ENCODE peak calls at places on chromosome 1, in seven cellular contexts. E, Q, S, K, I, J and H are unnamed samples.

GRCh38 chr1:94142022-94142421 is 21.1 kb upstream of the ABCA4 start:
- DNase-seq in E (no peak), Q (no peak), S (peak), K (no peak), I (no peak), J (no peak), H (no peak)

GRCh38 chr1:21262282-21263051 is 27.8 kb downstream of the ECE1 start:
- DNase-seq in E (no peak), Q (peak), S (peak), K (no peak), I (no peak), J (peak), H (no peak)

GRCh38 chr1:53303651-53304515 is 24.0 kb downstream of the LRP8 start:
- DNase-seq in E (no peak), Q (no peak), S (no peak), K (no peak), I (no peak), J (no peak), H (no peak)

GRCh38 chr1:16998589-16998988 is 13.1 kb downstream of the ATP13A2 start:
- DNase-seq in E (no peak), Q (no peak), S (no peak), K (no peak), I (no peak), J (no peak), H (no peak)

GRCh38 chr1:211892577-211892976 is 62.0 kb upstream of the LPGAT1 start:
- DNase-seq in E (no peak), Q (no peak), S (no peak), K (no peak), I (no peak), J (no peak), H (no peak)

GRCh38 chr1:165364432-165365133 is 8.1 kb upstream of the LMX1A start:
- DNase-seq in E (no peak), Q (no peak), S (peak), K (no peak), I (no peak), J (no peak), H (no peak)

GRCh38 chr1:209222826-209223225 is 360.7 kb upstream of the CAMK1G start:
- DNase-seq in E (no peak), Q (no peak), S (no peak), K (no peak), I (no peak), J (no peak), H (no peak)

GRCh38 chr1:7478797-7479499 is 292.1 kb upstream of the VAMP3 start:
- DNase-seq in E (peak), Q (no peak), S (peak), K (no peak), I (no peak), J (no peak), H (no peak)

GRCh38 chr1:211483896-211484612 is 7.9 kb downstream of the RD3 start:
- DNase-seq in E (no peak), Q (no peak), S (no peak), K (no peak), I (no peak), J (no peak), H (no peak)

GRCh38 chr1:152162826-152163463 is 3.9 kb upstream of the RPTN start:
- DNase-seq in E (peak), Q (no peak), S (peak), K (no peak), I (no peak), J (no peak), H (no peak)

GRCh38 chr1:63821650-63822049 is 47.8 kb downstream of the ROR1 start:
- DNase-seq in E (no peak), Q (no peak), S (peak), K (no peak), I (no peak), J (no peak), H (no peak)

GRCh38 chr1:100100202-100100601 is 32.5 kb downstream of the SASS6 start:
- DNase-seq in E (peak), Q (no peak), S (no peak), K (no peak), I (no peak), J (no peak), H (no peak)

GRCh38 chr1:41726899-41727748 is 191.6 kb downstream of the HIVEP3 start:
- DNase-seq in E (no peak), Q (peak), S (no peak), K (peak), I (no peak), J (no peak), H (peak)